ENCODE peak calls at places on chromosomes 5 and 9, in five cellular contexts. T, L, K, C and H are unnamed samples.

GRCh38 chr5:68587181-68587580 is 371.6 kb downstream of the PIK3R1 start:
- DNase-seq in C (no peak), T (no peak), K (no peak), L (no peak), H (peak)

GRCh38 chr9:89375181-89375760 is 57.0 kb downstream of the SECISBP2 start:
- DNase-seq in C (no peak), K (no peak), L (no peak), T (no peak), H (no peak)

GRCh38 chr5:92403308-92403707 is 1020.2 kb upstream of the ARRDC3 start:
- DNase-seq in K (no peak), T (no peak), C (peak), L (no peak), H (no peak)

GRCh38 chr9:121783126-121783522 is 131.7 kb downstream of the DAB2IP start:
- DNase-seq in T (no peak), C (no peak), K (no peak), L (no peak), H (no peak)

GRCh38 chr9:119026120-119026519 is 343.1 kb downstream of the BRINP1 start:
- DNase-seq in T (peak), K (peak), L (peak), C (peak), H (no peak)

GRCh38 chr9:129836342-129837007 is 1.2 kb downstream of the USP20 start:
- DNase-seq in K (no peak), C (no peak), L (no peak), T (no peak), H (no peak)

GRCh38 chr5:168651654-168652053 is 72.5 kb upstream of the PANK3 start:
- DNase-seq in K (no peak), T (no peak), C (no peak), L (peak), H (peak)

GRCh38 chr5:160456778-160457177 is 35.1 kb downstream of the PTTG1 start:
- DNase-seq in K (no peak), C (no peak), T (no peak), L (no peak), H (no peak)

GRCh38 chr5:112205840-112206239 is 213.2 kb downstream of the EPB41L4A start:
- DNase-seq in K (no peak), L (no peak), C (no peak), T (no peak), H (no peak)

GRCh38 chr9:82127993-82128710 is 139.6 kb downstream of the SPATA31D1 start:
- DNase-seq in K (no peak), T (peak), C (no peak), L (no peak), H (no peak)

GRCh38 chr9:87194471-87194870 is 247.2 kb upstream of the GAS1 start:
- DNase-seq in L (peak), T (no peak), C (no peak), K (no peak), H (peak)

GRCh38 chr5:1831677-1832313 is 30.6 kb downstream of the NDUFS6 start:
- DNase-seq in T (no peak), L (no peak), K (no peak), C (no peak), H (no peak)

GRCh38 chr9:108478431-108478837 is 377.4 kb downstream of the ACTL7B start:
- DNase-seq in C (no peak), K (peak), T (no peak), L (peak), H (peak)

GRCh38 chr9:98917691-98918487 is 25.8 kb upstream of the COL15A1 start:
- DNase-seq in L (no peak), T (no peak), C (no peak), K (no peak), H (no peak)